ENCODE peak calls at places on chromosomes 16 and 17, in five cellular contexts. K is stimulated activated CD8-positive, alpha-beta memory T cell treated with anti-CD3 and anti-CD28 coated beads, Interleukin-12 subunit alpha, Interleukin-12 subunit beta, amount 100 ng/mL, for 4 hours; U is HEK293T; M is activated naive CD4-positive, alpha-beta T cell treated with anti-CD3 and anti-CD28 coated beads, Interleukin-2, amount 50 U/mL, for 16 hours; H is prostate gland. Q is an unnamed sample.

GRCh38 chr16:75385507-75386152 is 47.7 kb downstream of the CFDP1 start:
- DNase-seq in K (no peak), U (peak), M (no peak), H (no peak), Q (no peak)

GRCh38 chr17:22703204-22703603 is 1010.9 kb downstream of the KCNJ18 start:
- DNase-seq in K (no peak), U (peak), M (no peak), H (no peak), Q (no peak)

GRCh38 chr16:27458196-27458728 is 56.3 kb downstream of the IL21R start:
- DNase-seq in K (no peak), U (no peak), M (no peak), H (peak), Q (no peak)

GRCh38 chr16:59593256-59593655 is 859.1 kb upstream of the GOT2 start:
- DNase-seq in K (no peak), U (no peak), M (no peak), H (no peak), Q (no peak)

GRCh38 chr17:2282297-2282873 is 21.2 kb downstream of the SMG6 start:
- DNase-seq in K (no peak), U (peak), M (no peak), H (no peak), Q (no peak)

GRCh38 chr17:17689312-17689711 is 8.1 kb downstream of the RAI1 start:
- DNase-seq in K (no peak), U (no peak), M (no peak), H (no peak), Q (no peak)

GRCh38 chr17:79927688-79928501 is 88.7 kb upstream of the CBX4 start:
- DNase-seq in K (no peak), U (no peak), M (no peak), H (no peak), Q (no peak)

GRCh38 chr17:42979511-42980273 is at the start of gene PTGES3L:
- DNase-seq in K (no peak), U (peak), M (peak), H (peak), Q (peak)

GRCh38 chr16:311725-312124 is 28.8 kb downstream of the PDIA2 start:
- DNase-seq in K (no peak), U (no peak), M (no peak), H (no peak), Q (no peak)

GRCh38 chr16:3607161-3607560 is 4.2 kb downstream of the SLX4 start:
- DNase-seq in K (no peak), U (no peak), M (no peak), H (no peak), Q (no peak)

GRCh38 chr17:4585203-4585939 is 1.0 kb downstream of the SMTNL2 start:
- DNase-seq in K (no peak), U (no peak), M (no peak), H (no peak), Q (no peak)

GRCh38 chr17:691423-691822 is 23.2 kb downstream of the VPS53 start:
- DNase-seq in K (no peak), U (no peak), M (no peak), H (no peak), Q (no peak)

GRCh38 chr17:38403491-38403890 is 24.8 kb upstream of the ARHGAP23 start:
- DNase-seq in K (no peak), U (no peak), M (no peak), H (no peak), Q (no peak)

GRCh38 chr17:42928714-42929496 is 28.3 kb downstream of the G6PC1 start:
- DNase-seq in K (no peak), U (peak), M (peak), H (peak), Q (peak)

GRCh38 chr17:34443832-34444469 is 80.9 kb upstream of the CCL1 start:
- DNase-seq in K (no peak), U (no peak), M (no peak), H (no peak), Q (peak)

GRCh38 chr17:9162275-9162985 is 141.1 kb downstream of the NTN1 start:
- DNase-seq in K (no peak), U (no peak), M (no peak), H (no peak), Q (peak)

GRCh38 chr17:33127706-33128105 is 136.1 kb downstream of the SPACA3 start:
- DNase-seq in K (no peak), U (no peak), M (no peak), H (no peak), Q (no peak)

GRCh38 chr17:74385201-74385600 is 17.9 kb downstream of the GPR142 start:
- DNase-seq in K (no peak), U (no peak), M (no peak), H (no peak), Q (no peak)

Q was measured in WERI-Rb-1.